ENCODE peak calls at places on chromosomes 13 and 19, in six cellular contexts. N is GM12878, T is GM23248, P is mammary epithelial cell, A is H9, L is endothelial cell of umbilical vein. O is an unnamed sample.
A peak's percentile ranks its signal among the peaks of the same experiment; 100 is the strongest.

GRCh38 chr13:71514900-71515598 is 352.0 kb downstream of the DACH1 start:
- DNase-seq in N (no peak), P (no peak), T (no peak), L (peak; percentile 69), A (no peak), O (no peak)

GRCh38 chr13:73672492-73672891 is 461.7 kb downstream of the KLF12 start:
- DNase-seq in A (no peak), P (peak; percentile 47), L (peak; percentile 37), T (no peak), N (no peak), O (peak; percentile 47)

GRCh38 chr19:35644987-35645679 is 3.0 kb upstream of the COX6B1 start:
- DNase-seq in N (no peak), T (peak; percentile 69), L (peak; percentile 54), P (peak; percentile 33), A (peak; percentile 93), O (peak; percentile 94)

GRCh38 chr13:66076417-66076816 is 1153.7 kb downstream of the PCDH9 start:
- DNase-seq in T (no peak), A (no peak), N (no peak), L (no peak), P (no peak), O (no peak)

GRCh38 chr19:4359627-4360000 is 16.3 kb downstream of the MPND start:
- DNase-seq in A (no peak), L (no peak), T (no peak), N (no peak), P (no peak), O (no peak)

GRCh38 chr13:41514853-41515395 is 57.6 kb downstream of the RGCC start:
- DNase-seq in A (no peak), T (no peak), L (no peak), P (no peak), N (no peak), O (no peak)

GRCh38 chr19:40703029-40703755 is 12.7 kb upstream of the NUMBL start:
- DNase-seq in N (no peak), P (no peak), L (no peak), T (no peak), A (no peak), O (no peak)

GRCh38 chr13:104318121-104318520 is 1251.9 kb upstream of the SLC10A2 start:
- DNase-seq in P (peak; percentile 34), A (no peak), N (no peak), L (peak; percentile 43), T (no peak), O (no peak)

GRCh38 chr19:3084943-3085342 is 9.2 kb upstream of the GNA11 start:
- DNase-seq in A (no peak), T (no peak), L (no peak), N (no peak), P (no peak), O (peak; percentile 96)

GRCh38 chr19:16921766-16922591 is 33.2 kb downstream of the F2RL3 start:
- DNase-seq in P (no peak), N (no peak), A (no peak), T (no peak), L (no peak), O (no peak)

GRCh38 chr13:29140277-29140676 is 320.1 kb downstream of the MTUS2 start:
- DNase-seq in P (no peak), A (no peak), T (peak; percentile 10), N (no peak), L (no peak), O (no peak)

GRCh38 chr13:48890386-48890785 is 85.3 kb upstream of the FNDC3A start:
- DNase-seq in A (no peak), L (no peak), N (no peak), T (peak; percentile 58), P (no peak), O (no peak)

GRCh38 chr19:21022996-21023395 is 2.5 kb downstream of the ZNF430 start:
- DNase-seq in N (no peak), P (peak; percentile 87), A (no peak), T (peak; percentile 82), L (no peak), O (no peak)

GRCh38 chr13:36059366-36059765 is 71.8 kb downstream of the DCLK1 start:
- DNase-seq in L (no peak), T (no peak), N (no peak), A (no peak), P (no peak), O (no peak)

GRCh38 chr13:46728777-46729176 is 68.2 kb downstream of the ESD start:
- DNase-seq in P (peak; percentile 8), N (no peak), L (no peak), T (peak; percentile 28), A (no peak), O (no peak)

DNA sequence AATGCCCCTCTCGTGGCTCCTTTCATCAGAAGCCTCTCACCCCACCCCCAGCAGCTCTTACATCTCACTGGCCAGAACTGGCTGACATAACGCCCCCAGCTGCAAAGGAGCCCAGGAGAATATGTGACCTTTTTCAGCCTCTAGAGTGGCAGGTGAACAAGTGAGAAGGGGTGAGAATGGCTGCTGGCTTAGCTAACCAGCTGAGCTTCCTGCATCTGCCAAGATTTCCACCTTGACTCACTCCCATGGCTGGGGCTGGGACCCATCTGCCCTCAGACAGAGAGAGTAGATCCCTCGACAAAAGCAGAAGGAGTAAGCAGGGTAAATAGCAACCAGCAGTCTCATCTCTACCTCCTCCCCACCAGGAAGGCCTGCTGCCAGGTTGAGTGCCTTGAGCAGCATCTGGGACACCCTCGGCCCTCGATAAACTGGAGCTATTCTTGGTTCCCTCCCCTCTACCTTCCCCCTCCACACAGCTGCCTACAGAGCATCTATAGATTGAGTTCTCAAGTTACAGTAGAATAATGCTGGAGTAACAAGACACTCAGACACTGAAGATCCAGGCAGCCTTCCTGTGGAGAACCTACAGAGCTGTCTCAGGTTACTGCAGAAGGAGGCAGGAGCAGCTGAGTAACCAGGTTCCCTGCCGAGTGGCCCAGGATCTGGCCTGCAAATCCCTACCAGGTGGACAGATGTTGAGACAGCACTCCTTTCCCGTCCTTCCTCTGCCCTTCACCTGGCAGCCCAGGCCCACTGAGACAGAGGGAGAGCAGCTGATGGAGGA is 15.5 kb downstream of the KASH5 start:
- DNase-seq in L (no peak), N (no peak), P (no peak), T (no peak), A (peak; percentile 96), O (no peak)
- H3K9ac ChIP-seq in L (no peak overlapping the region), N (no peak overlapping the region), P (no peak overlapping the region), T (no peak overlapping the region), A (peak overlapping the region; percentile 21), O (no peak overlapping the region)

DNA sequence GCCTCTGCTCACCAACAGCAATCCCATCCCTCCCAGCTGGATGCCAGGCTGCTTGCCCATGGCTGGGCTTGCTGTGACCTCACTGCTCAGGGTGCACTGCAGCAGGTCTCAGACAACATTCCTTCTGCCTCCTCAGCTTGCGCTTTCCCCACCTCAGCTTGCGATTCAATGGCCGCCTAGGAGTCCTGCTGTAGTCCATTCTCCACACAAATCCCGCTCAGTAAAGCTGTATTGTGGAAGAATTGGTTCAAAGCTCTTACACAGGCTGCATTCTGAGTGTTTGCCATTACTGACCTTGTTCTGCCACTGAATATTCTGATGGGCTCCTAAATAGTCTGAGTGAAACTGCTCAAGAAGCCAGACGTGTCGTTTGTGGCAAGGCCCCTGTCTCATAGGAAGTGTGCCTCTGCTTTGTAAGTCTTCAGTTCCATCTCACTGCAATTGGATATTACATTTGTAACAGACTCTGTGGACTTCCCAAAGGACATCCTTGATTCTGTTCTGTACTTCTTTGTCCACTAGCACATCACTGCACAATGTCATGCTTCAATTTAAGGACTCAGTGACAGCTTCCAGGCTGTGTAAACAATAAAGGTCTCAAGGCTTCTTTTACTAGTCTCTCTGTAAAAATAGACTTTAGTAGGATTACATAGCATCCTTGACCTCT is 49.8 kb downstream of the KATNAL1 start:
- DNase-seq in T (no peak), P (no peak), A (peak; percentile 36), N (no peak), L (no peak), O (no peak)
- H3K27ac ChIP-seq in T (no peak overlapping the region), P (no peak overlapping the region), A (no peak overlapping the region), N (no peak overlapping the region), L (no peak overlapping the region), O (no peak overlapping the region)

GRCh38 chr19:13839193-13839937 is 37.6 kb upstream of the NANOS3 start:
- DNase-seq in A (peak; percentile 81), P (peak; percentile 83), L (peak; percentile 87), T (peak; percentile 94), N (peak; percentile 69), O (peak; percentile 87)

GRCh38 chr19:13842294-13843103 is 34.4 kb upstream of the NANOS3 start:
- DNase-seq in A (peak; percentile 56), P (peak; percentile 83), T (peak; percentile 86), N (no peak), L (peak; percentile 70), O (peak; percentile 85)

GRCh38 chr19:13839938-13840750 is 36.8 kb upstream of the NANOS3 start:
- DNase-seq in P (peak; percentile 80), T (peak; percentile 94), L (peak; percentile 47), A (peak; percentile 28), N (no peak), O (peak; percentile 91)

GRCh38 chr19:13841339-13842293 is 35.3 kb upstream of the NANOS3 start:
- DNase-seq in L (no peak), A (peak; percentile 32), P (peak; percentile 69), T (peak; percentile 81), N (no peak), O (peak; percentile 82)

GRCh38 chr19:13840751-13841338 is 36.1 kb upstream of the NANOS3 start:
- DNase-seq in T (no peak), P (no peak), N (no peak), L (no peak), A (no peak), O (no peak)
- H3K9ac ChIP-seq in T (peak overlapping the region; percentile 100), P (peak overlapping the region; percentile 96), N (peak overlapping the region; percentile 94), L (peak overlapping the region; percentile 97), A (no peak overlapping the region), O (peak overlapping the region; percentile 100)

GRCh38 chr13:27269114-27269665 is 1.4 kb upstream of the RASL11A start:
- DNase-seq in A (no peak), N (no peak), T (peak; percentile 40), P (no peak), L (no peak), O (no peak)

GRCh38 chr13:27271572-27272096 is 1.0 kb downstream of the RASL11A start:
- DNase-seq in A (no peak), L (no peak), P (no peak), T (no peak), N (no peak), O (no peak)

GRCh38 chr13:27274631-27275030 is 4.0 kb downstream of the RASL11A start:
- DNase-seq in L (no peak), T (no peak), P (no peak), A (peak; percentile 7), N (no peak), O (no peak)

GRCh38 chr13:27273658-27274425 is 3.2 kb downstream of the RASL11A start:
- DNase-seq in N (no peak), P (no peak), A (peak; percentile 23), T (no peak), L (no peak), O (no peak)

DNA sequence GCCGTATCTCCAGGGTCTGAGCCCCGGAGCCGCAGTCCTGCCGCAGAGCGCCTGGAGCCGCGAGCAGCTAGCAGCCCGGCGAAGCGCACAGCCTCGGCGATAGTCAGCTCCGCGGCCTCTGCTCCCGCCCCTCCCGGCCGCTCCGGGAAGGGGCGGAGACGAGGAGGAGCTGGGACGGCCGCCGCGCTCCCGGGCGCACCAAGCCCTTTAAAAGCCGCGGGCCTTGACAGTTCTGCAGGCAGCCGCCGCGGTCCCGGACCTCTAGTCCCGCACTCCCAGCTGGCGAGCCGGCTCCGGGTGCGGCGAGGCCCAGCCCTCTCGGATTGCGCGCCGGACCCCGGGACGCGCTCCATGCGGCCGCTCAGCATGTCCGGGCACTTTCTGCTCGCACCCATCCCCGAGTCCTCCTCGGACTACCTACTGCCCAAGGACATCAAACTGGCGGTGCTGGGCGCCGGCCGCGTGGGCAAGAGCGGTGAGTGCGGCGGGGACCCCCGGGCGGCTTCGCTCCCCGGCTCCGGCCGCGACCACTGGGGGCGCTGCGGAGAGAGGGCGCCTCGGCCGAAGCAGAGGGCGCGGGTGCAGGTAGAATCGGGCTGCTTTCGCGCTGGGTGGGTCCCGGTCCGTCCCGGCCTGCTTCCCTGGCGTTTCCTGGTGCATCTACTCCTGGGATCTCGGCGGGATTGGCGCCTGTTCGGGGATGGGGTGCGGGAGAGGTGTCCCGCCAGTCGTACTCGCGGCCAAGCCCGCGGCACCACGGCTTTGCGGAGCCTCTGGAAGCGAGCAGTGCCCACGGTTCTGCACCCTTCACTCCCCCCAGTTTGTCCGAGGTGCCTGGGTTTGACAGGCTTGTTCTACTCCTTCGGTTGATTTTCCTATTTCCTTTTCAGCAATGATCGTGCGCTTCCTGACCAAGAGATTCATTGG is at the start of gene RASL11A:
- DNase-seq in N (no peak), A (peak; percentile 89), P (peak; percentile 83), T (peak; percentile 92), L (peak; percentile 87), O (peak; percentile 90)
- H3K27ac ChIP-seq in N (no peak within 1 kb of the TSS), A (no peak within 1 kb of the TSS), P (no peak within 1 kb of the TSS), T (peak within 1 kb of the TSS; percentile 35), L (peak within 1 kb of the TSS; percentile 12), O (peak within 1 kb of the TSS; percentile 97)

O was measured in colonic mucosa.